ENCODE peak calls at places on chromosomes 11 and 22, in ten cellular contexts. One of them, this sample, is unnamed.
A peak's percentile ranks its signal among the peaks of the same experiment; 100 is the strongest.

GRCh38 chr11:5245155-5245554 is 4.5 kb downstream of the HBG1 start:
- DNase-seq in adrenal gland: no peak
- DNase-seq in Karpas-422: no peak
- DNase-seq in breast epithelium: no peak
- DNase-seq in colonic mucosa: no peak
- DNase-seq in CD4-positive, alpha-beta memory T cell: no peak
- DNase-seq in cardiac muscle cell: no peak
- DNase-seq in pancreas: no peak
- DNase-seq in lower lobe of right lung: no peak
- DNase-seq in PC-9: no peak
- DNase-seq in this sample: no peak

GRCh38 chr11:111303476-111303875 is 5.1 kb downstream of the POU2AF3 start:
- DNase-seq in adrenal gland: no peak
- DNase-seq in Karpas-422: peak; percentile 77
- DNase-seq in breast epithelium: no peak
- DNase-seq in colonic mucosa: peak; percentile 78
- DNase-seq in CD4-positive, alpha-beta memory T cell: no peak
- DNase-seq in cardiac muscle cell: no peak
- DNase-seq in pancreas: peak; percentile 33
- DNase-seq in lower lobe of right lung: peak; percentile 56
- DNase-seq in PC-9: peak; percentile 97
- DNase-seq in this sample: no peak

GRCh38 chr22:30582051-30582450 is 7.6 kb upstream of the GAL3ST1 start:
- DNase-seq in adrenal gland: peak; percentile 40
- DNase-seq in Karpas-422: no peak
- DNase-seq in breast epithelium: no peak
- DNase-seq in colonic mucosa: no peak
- DNase-seq in CD4-positive, alpha-beta memory T cell: no peak
- DNase-seq in cardiac muscle cell: no peak
- DNase-seq in pancreas: no peak
- DNase-seq in lower lobe of right lung: no peak
- DNase-seq in PC-9: no peak
- DNase-seq in this sample: no peak

GRCh38 chr11:46254135-46254491 is 23.3 kb upstream of the CREB3L1 start:
- DNase-seq in adrenal gland: no peak
- DNase-seq in Karpas-422: no peak
- DNase-seq in breast epithelium: no peak
- DNase-seq in colonic mucosa: peak; percentile 87
- DNase-seq in CD4-positive, alpha-beta memory T cell: no peak
- DNase-seq in cardiac muscle cell: no peak
- DNase-seq in pancreas: no peak
- DNase-seq in lower lobe of right lung: no peak
- DNase-seq in PC-9: no peak
- DNase-seq in this sample: no peak

GRCh38 chr11:128720522-128720985 is 26.7 kb downstream of the FLI1 start:
- DNase-seq in adrenal gland: no peak
- DNase-seq in Karpas-422: peak; percentile 81
- DNase-seq in breast epithelium: no peak
- DNase-seq in colonic mucosa: no peak
- DNase-seq in CD4-positive, alpha-beta memory T cell: peak; percentile 50
- DNase-seq in cardiac muscle cell: peak; percentile 12
- DNase-seq in pancreas: no peak
- DNase-seq in lower lobe of right lung: peak; percentile 48
- DNase-seq in PC-9: no peak
- DNase-seq in this sample: no peak

GRCh38 chr11:101082813-101083212 is 46.8 kb downstream of the PGR start:
- DNase-seq in adrenal gland: no peak
- DNase-seq in Karpas-422: no peak
- DNase-seq in breast epithelium: no peak
- DNase-seq in colonic mucosa: no peak
- DNase-seq in CD4-positive, alpha-beta memory T cell: no peak
- DNase-seq in cardiac muscle cell: no peak
- DNase-seq in pancreas: no peak
- DNase-seq in lower lobe of right lung: no peak
- DNase-seq in PC-9: no peak
- DNase-seq in this sample: no peak

GRCh38 chr22:49948958-49949913 is 11.3 kb upstream of the PIM3 start:
- DNase-seq in adrenal gland: no peak
- DNase-seq in Karpas-422: no peak
- DNase-seq in breast epithelium: peak; percentile 91
- DNase-seq in colonic mucosa: peak; percentile 90
- DNase-seq in CD4-positive, alpha-beta memory T cell: no peak
- DNase-seq in cardiac muscle cell: no peak
- DNase-seq in pancreas: peak; percentile 96
- DNase-seq in lower lobe of right lung: peak; percentile 94
- DNase-seq in PC-9: peak; percentile 81
- DNase-seq in this sample: no peak

GRCh38 chr22:45007247-45007945 is 2.4 kb downstream of the PHF21B start:
- DNase-seq in adrenal gland: peak; percentile 49
- DNase-seq in Karpas-422: no peak
- DNase-seq in breast epithelium: no peak
- DNase-seq in colonic mucosa: no peak
- DNase-seq in CD4-positive, alpha-beta memory T cell: no peak
- DNase-seq in cardiac muscle cell: peak; percentile 94
- DNase-seq in pancreas: peak; percentile 34
- DNase-seq in lower lobe of right lung: no peak
- DNase-seq in PC-9: no peak
- DNase-seq in this sample: no peak

GRCh38 chr11:29564501-29564900 is 452.3 kb downstream of the KCNA4 start:
- DNase-seq in adrenal gland: no peak
- DNase-seq in Karpas-422: no peak
- DNase-seq in breast epithelium: no peak
- DNase-seq in colonic mucosa: no peak
- DNase-seq in CD4-positive, alpha-beta memory T cell: no peak
- DNase-seq in cardiac muscle cell: no peak
- DNase-seq in pancreas: no peak
- DNase-seq in lower lobe of right lung: no peak
- DNase-seq in PC-9: no peak
- DNase-seq in this sample: no peak

GRCh38 chr11:126585388-126586302 is 230.2 kb downstream of the ST3GAL4 start:
- DNase-seq in adrenal gland: peak; percentile 74
- DNase-seq in Karpas-422: no peak
- DNase-seq in breast epithelium: peak; percentile 39
- DNase-seq in colonic mucosa: peak; percentile 56
- DNase-seq in CD4-positive, alpha-beta memory T cell: no peak
- DNase-seq in cardiac muscle cell: no peak
- DNase-seq in pancreas: peak; percentile 80
- DNase-seq in lower lobe of right lung: no peak
- DNase-seq in PC-9: peak; percentile 45
- DNase-seq in this sample: peak; percentile 51

GRCh38 chr11:33376331-33377099 is 119.3 kb downstream of the HIPK3 start:
- DNase-seq in adrenal gland: no peak
- DNase-seq in Karpas-422: peak; percentile 58
- DNase-seq in breast epithelium: no peak
- DNase-seq in colonic mucosa: no peak
- DNase-seq in CD4-positive, alpha-beta memory T cell: no peak
- DNase-seq in cardiac muscle cell: peak; percentile 64
- DNase-seq in pancreas: peak; percentile 22
- DNase-seq in lower lobe of right lung: no peak
- DNase-seq in PC-9: no peak
- DNase-seq in this sample: no peak

GRCh38 chr11:3153291-3153861 is 11.7 kb downstream of the OSBPL5 start:
- DNase-seq in adrenal gland: no peak
- DNase-seq in Karpas-422: no peak
- DNase-seq in breast epithelium: no peak
- DNase-seq in colonic mucosa: no peak
- DNase-seq in CD4-positive, alpha-beta memory T cell: no peak
- DNase-seq in cardiac muscle cell: no peak
- DNase-seq in pancreas: peak; percentile 20
- DNase-seq in lower lobe of right lung: peak; percentile 49
- DNase-seq in PC-9: no peak
- DNase-seq in this sample: peak; percentile 93

GRCh38 chr11:3155216-3155615 is 9.9 kb downstream of the OSBPL5 start:
- DNase-seq in adrenal gland: no peak
- DNase-seq in Karpas-422: no peak
- DNase-seq in breast epithelium: no peak
- DNase-seq in colonic mucosa: no peak
- DNase-seq in CD4-positive, alpha-beta memory T cell: no peak
- DNase-seq in cardiac muscle cell: no peak
- DNase-seq in pancreas: peak; percentile 11
- DNase-seq in lower lobe of right lung: peak; percentile 40
- DNase-seq in PC-9: no peak
- DNase-seq in this sample: no peak

GRCh38 chr11:3155691-3156258 is 9.3 kb downstream of the OSBPL5 start:
- DNase-seq in adrenal gland: no peak
- DNase-seq in Karpas-422: no peak
- DNase-seq in breast epithelium: no peak
- DNase-seq in colonic mucosa: no peak
- DNase-seq in CD4-positive, alpha-beta memory T cell: no peak
- DNase-seq in cardiac muscle cell: no peak
- DNase-seq in pancreas: peak; percentile 14
- DNase-seq in lower lobe of right lung: peak; percentile 37
- DNase-seq in PC-9: no peak
- DNase-seq in this sample: peak; percentile 56

GRCh38 chr11:3152471-3153110 is 12.5 kb downstream of the OSBPL5 start:
- DNase-seq in adrenal gland: no peak
- DNase-seq in Karpas-422: no peak
- DNase-seq in breast epithelium: no peak
- DNase-seq in colonic mucosa: no peak
- DNase-seq in CD4-positive, alpha-beta memory T cell: no peak
- DNase-seq in cardiac muscle cell: no peak
- DNase-seq in pancreas: peak; percentile 9
- DNase-seq in lower lobe of right lung: no peak
- DNase-seq in PC-9: no peak
- DNase-seq in this sample: peak; percentile 29

DNA sequence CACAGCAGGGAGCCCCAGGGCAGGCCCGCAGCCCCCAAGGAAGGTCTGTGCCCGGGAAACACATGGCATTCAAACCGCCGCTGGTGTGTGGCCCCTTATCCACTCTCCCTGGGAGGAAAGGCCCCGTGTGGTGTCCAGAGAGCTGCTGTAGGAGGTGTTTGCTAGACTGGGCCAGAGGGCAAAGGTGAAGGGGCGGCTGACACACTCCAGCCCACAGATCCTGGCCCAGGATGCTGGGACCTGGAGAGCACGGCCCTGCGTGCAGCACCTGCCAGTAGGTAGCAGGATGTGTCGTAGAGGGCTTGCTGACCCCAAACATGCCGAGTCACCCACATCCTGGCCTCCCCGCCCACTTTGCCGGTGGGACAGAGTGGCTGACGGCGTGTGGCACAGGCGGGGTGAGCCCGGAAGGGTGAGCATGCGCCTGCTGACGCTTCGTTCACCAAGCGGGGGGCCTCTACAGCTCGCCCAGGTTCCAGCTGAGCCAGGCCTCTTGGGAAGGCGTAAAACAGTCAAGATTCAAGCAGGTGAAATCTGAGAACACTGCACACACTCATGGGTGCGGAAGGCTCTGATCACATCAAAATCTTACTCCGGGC is 11.0 kb downstream of the OSBPL5 start:
- DNase-seq in adrenal gland: no peak
- DNase-seq in Karpas-422: no peak
- DNase-seq in breast epithelium: no peak
- DNase-seq in colonic mucosa: no peak
- DNase-seq in CD4-positive, alpha-beta memory T cell: no peak
- DNase-seq in cardiac muscle cell: peak; percentile 42
- DNase-seq in pancreas: peak; percentile 21
- DNase-seq in lower lobe of right lung: no peak
- DNase-seq in PC-9: no peak
- DNase-seq in this sample: no peak
- H3K4me1 ChIP-seq in adrenal gland: peaks cover 13% of the 10 kb centered on the region
- H3K4me1 ChIP-seq in Karpas-422: no peaks in the 10 kb centered on the region
- H3K4me1 ChIP-seq in breast epithelium: peaks cover 18% of the 10 kb centered on the region
- H3K4me1 ChIP-seq in colonic mucosa: peaks cover 12% of the 10 kb centered on the region
- H3K4me1 ChIP-seq in CD4-positive, alpha-beta memory T cell: no peaks in the 10 kb centered on the region
- H3K4me1 ChIP-seq in cardiac muscle cell: peaks cover 44% of the 10 kb centered on the region
- H3K4me1 ChIP-seq in pancreas: no peaks in the 10 kb centered on the region
- H3K4me1 ChIP-seq in lower lobe of right lung: peaks cover 39% of the 10 kb centered on the region
- H3K4me1 ChIP-seq in PC-9: no peaks in the 10 kb centered on the region
- H3K4me1 ChIP-seq in this sample: peaks cover 52% of the 10 kb centered on the region

GRCh38 chr22:37442537-37442936 is 15.3 kb upstream of the ELFN2 start:
- DNase-seq in adrenal gland: no peak
- DNase-seq in Karpas-422: peak; percentile 69
- DNase-seq in breast epithelium: no peak
- DNase-seq in colonic mucosa: no peak
- DNase-seq in CD4-positive, alpha-beta memory T cell: no peak
- DNase-seq in cardiac muscle cell: no peak
- DNase-seq in pancreas: no peak
- DNase-seq in lower lobe of right lung: no peak
- DNase-seq in PC-9: peak; percentile 76
- DNase-seq in this sample: no peak
- H3K27me3 ChIP-seq in adrenal gland: peaks cover 7% of the 10 kb centered on the region
- H3K27me3 ChIP-seq in Karpas-422: no peaks in the 10 kb centered on the region
- H3K27me3 ChIP-seq in breast epithelium: no peaks in the 10 kb centered on the region
- H3K27me3 ChIP-seq in colonic mucosa: no peaks in the 10 kb centered on the region
- H3K27me3 ChIP-seq in CD4-positive, alpha-beta memory T cell: no peaks in the 10 kb centered on the region
- H3K27me3 ChIP-seq in cardiac muscle cell: no peaks in the 10 kb centered on the region
- H3K27me3 ChIP-seq in pancreas: no peaks in the 10 kb centered on the region
- H3K27me3 ChIP-seq in lower lobe of right lung: peaks cover 12% of the 10 kb centered on the region
- H3K27me3 ChIP-seq in PC-9: no peaks in the 10 kb centered on the region
- H3K27me3 ChIP-seq in this sample: no peaks in the 10 kb centered on the region

DNA sequence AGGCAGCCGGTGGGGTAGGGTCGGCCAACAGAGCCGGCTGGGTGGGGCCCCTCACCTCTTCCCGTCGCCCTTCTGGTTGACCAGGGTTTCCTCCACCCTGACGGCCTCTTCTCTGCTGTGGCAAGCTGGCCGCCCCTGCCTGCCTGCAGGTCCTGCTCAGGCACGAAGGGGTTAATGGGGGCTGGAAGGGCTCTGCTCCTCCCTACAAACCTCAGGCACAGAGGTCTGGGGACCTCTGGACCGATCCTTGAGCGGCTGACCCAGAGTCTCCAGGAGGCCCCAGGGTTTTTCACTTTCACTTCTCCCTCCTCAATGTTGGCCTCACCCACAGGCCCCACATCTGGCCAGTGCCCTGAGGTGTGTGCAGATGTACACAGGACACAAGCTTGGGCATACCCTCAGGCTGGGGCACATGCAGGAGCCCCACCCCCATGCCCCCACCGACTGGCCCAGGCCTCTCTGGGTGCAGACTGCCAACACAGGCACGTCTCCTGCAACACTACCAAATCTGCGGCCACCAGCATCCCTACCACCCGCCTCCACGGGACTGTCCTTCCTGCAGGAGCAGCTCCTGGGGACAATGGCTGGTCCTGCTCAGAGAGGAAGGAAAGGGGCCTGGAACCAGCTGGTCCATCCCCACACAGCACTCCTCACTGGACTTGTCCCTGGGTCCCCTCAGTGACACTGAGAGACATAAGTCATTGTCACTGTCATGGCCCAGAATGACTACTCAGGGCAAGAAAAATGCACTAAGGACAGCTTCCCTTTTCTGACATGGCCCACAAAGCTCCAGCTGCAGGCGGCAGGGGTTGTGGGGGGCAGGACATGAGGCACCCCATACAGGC is 3.2 kb upstream of the TBX1 start:
- DNase-seq in adrenal gland: no peak
- DNase-seq in Karpas-422: peak; percentile 57
- DNase-seq in breast epithelium: no peak
- DNase-seq in colonic mucosa: no peak
- DNase-seq in CD4-positive, alpha-beta memory T cell: no peak
- DNase-seq in cardiac muscle cell: no peak
- DNase-seq in pancreas: no peak
- DNase-seq in lower lobe of right lung: no peak
- DNase-seq in PC-9: no peak
- DNase-seq in this sample: no peak
- H3K4me3 ChIP-seq in adrenal gland: no peak overlapping the region
- H3K4me3 ChIP-seq in Karpas-422: no peak overlapping the region
- H3K4me3 ChIP-seq in breast epithelium: peak overlapping the region; percentile 68
- H3K4me3 ChIP-seq in colonic mucosa: peak overlapping the region; percentile 8
- H3K4me3 ChIP-seq in CD4-positive, alpha-beta memory T cell: peak overlapping the region; percentile 47
- H3K4me3 ChIP-seq in cardiac muscle cell: no peak overlapping the region
- H3K4me3 ChIP-seq in pancreas: no peak overlapping the region
- H3K4me3 ChIP-seq in lower lobe of right lung: peak overlapping the region; percentile 47
- H3K4me3 ChIP-seq in PC-9: no peak overlapping the region
- H3K4me3 ChIP-seq in this sample: no peak overlapping the region

GRCh38 chr11:17389205-17389956 is 922 bp upstream of the KCNJ11 start:
- DNase-seq in adrenal gland: peak; percentile 61
- DNase-seq in Karpas-422: peak; percentile 85
- DNase-seq in breast epithelium: peak; percentile 75
- DNase-seq in colonic mucosa: peak; percentile 76
- DNase-seq in CD4-positive, alpha-beta memory T cell: peak; percentile 77
- DNase-seq in cardiac muscle cell: peak; percentile 86
- DNase-seq in pancreas: peak; percentile 88
- DNase-seq in lower lobe of right lung: peak; percentile 86
- DNase-seq in PC-9: peak; percentile 53
- DNase-seq in this sample: no peak
- H3K4me1 ChIP-seq in adrenal gland: peaks cover 4% of the 10 kb centered on the region
- H3K4me1 ChIP-seq in Karpas-422: peaks cover 31% of the 10 kb centered on the region
- H3K4me1 ChIP-seq in breast epithelium: no peaks in the 10 kb centered on the region
- H3K4me1 ChIP-seq in colonic mucosa: peaks cover 4% of the 10 kb centered on the region
- H3K4me1 ChIP-seq in CD4-positive, alpha-beta memory T cell: peaks cover 5% of the 10 kb centered on the region
- H3K4me1 ChIP-seq in cardiac muscle cell: peaks cover 7% of the 10 kb centered on the region
- H3K4me1 ChIP-seq in pancreas: peaks cover 4% of the 10 kb centered on the region
- H3K4me1 ChIP-seq in lower lobe of right lung: peaks cover 11% of the 10 kb centered on the region
- H3K4me1 ChIP-seq in PC-9: no peaks in the 10 kb centered on the region
- H3K4me1 ChIP-seq in this sample: peaks cover 8% of the 10 kb centered on the region

This sample was measured in SJSA1.